ENCODE peak calls at places on chromosomes 16 and 17, in six cellular contexts. E is dorsolateral prefrontal cortex, F is right lobe of liver, B is thoracic aorta, K is gastrocnemius medialis, A is tibial nerve. H is an unnamed sample.

GRCh38 chr17:56608941-56609340 is 15.4 kb downstream of the NOG start:
- DNase-seq in A (no peak), K (no peak), B (no peak), E (no peak), F (no peak), H (no peak)

GRCh38 chr17:79810138-79811027 is 13.5 kb upstream of the CBX8 start:
- DNase-seq in F (peak; percentile 62), A (no peak), B (no peak), E (peak; percentile 74), K (no peak), H (no peak)

GRCh38 chr16:58518083-58518979 is 3.0 kb downstream of the SETD6 start:
- DNase-seq in A (no peak), F (no peak), E (no peak), B (no peak), K (no peak), H (no peak)

GRCh38 chr17:79917902-79918484 is 78.8 kb upstream of the CBX4 start:
- DNase-seq in B (no peak), A (no peak), E (no peak), K (no peak), F (no peak), H (no peak)

GRCh38 chr17:62793919-62794665 is 14.0 kb downstream of the MARCHF10 start:
- DNase-seq in K (no peak), A (no peak), F (no peak), B (no peak), E (no peak), H (no peak)

GRCh38 chr16:2511128-2511785 is 2.5 kb upstream of the ATP6V0C start:
- DNase-seq in K (no peak), B (no peak), E (peak; percentile 77), A (peak; percentile 65), F (no peak), H (peak; percentile 92)

GRCh38 chr17:44095388-44095646 is 24.8 kb downstream of the G6PC3 start:
- DNase-seq in A (no peak), F (no peak), B (no peak), E (no peak), K (no peak), H (no peak)

GRCh38 chr16:275786-276232 is at the start of gene RGS11:
- DNase-seq in E (no peak), B (no peak), K (no peak), A (no peak), F (no peak), H (no peak)

GRCh38 chr17:78432929-78433727 is 54.7 kb downstream of the PGS1 start:
- DNase-seq in A (no peak), K (no peak), E (no peak), F (no peak), B (no peak), H (no peak)

GRCh38 chr17:78965369-78965982 is 14.2 kb downstream of the LGALS3BP start:
- DNase-seq in B (no peak), F (no peak), K (no peak), E (no peak), A (no peak), H (no peak)

GRCh38 chr17:43645765-43646481 is 15.8 kb downstream of the MEOX1 start:
- DNase-seq in F (no peak), A (peak; percentile 37), B (peak; percentile 23), E (no peak), K (peak; percentile 45), H (peak; percentile 88)

GRCh38 chr16:66503030-66503429 is 46.9 kb downstream of the TK2 start:
- DNase-seq in K (peak; percentile 80), F (peak; percentile 91), E (peak; percentile 55), A (peak; percentile 66), B (no peak), H (no peak)

GRCh38 chr16:35198223-35199199 is 1739.1 kb downstream of the TP53TG3F start:
- DNase-seq in F (no peak), A (no peak), B (no peak), K (no peak), E (no peak), H (no peak)

GRCh38 chr17:15334266-15334665 is 7.1 kb downstream of the TEKT3 start:
- DNase-seq in F (no peak), E (no peak), A (no peak), B (no peak), K (no peak), H (no peak)

GRCh38 chr17:76139801-76140660 is 1.0 kb downstream of the FOXJ1 start:
- DNase-seq in K (no peak), B (no peak), E (no peak), F (no peak), A (no peak), H (no peak)

GRCh38 chr17:76142044-76143041 is 1.3 kb upstream of the FOXJ1 start:
- DNase-seq in B (no peak), K (no peak), A (no peak), E (no peak), F (no peak), H (no peak)

GRCh38 chr17:76139261-76139752 is 1.7 kb downstream of the FOXJ1 start:
- DNase-seq in B (no peak), F (no peak), E (no peak), A (no peak), K (no peak), H (no peak)

GRCh38 chr17:76140661-76141211 is 309 bp downstream of the FOXJ1 start:
- DNase-seq in B (no peak), K (no peak), F (no peak), A (no peak), E (no peak), H (no peak)

DNA sequence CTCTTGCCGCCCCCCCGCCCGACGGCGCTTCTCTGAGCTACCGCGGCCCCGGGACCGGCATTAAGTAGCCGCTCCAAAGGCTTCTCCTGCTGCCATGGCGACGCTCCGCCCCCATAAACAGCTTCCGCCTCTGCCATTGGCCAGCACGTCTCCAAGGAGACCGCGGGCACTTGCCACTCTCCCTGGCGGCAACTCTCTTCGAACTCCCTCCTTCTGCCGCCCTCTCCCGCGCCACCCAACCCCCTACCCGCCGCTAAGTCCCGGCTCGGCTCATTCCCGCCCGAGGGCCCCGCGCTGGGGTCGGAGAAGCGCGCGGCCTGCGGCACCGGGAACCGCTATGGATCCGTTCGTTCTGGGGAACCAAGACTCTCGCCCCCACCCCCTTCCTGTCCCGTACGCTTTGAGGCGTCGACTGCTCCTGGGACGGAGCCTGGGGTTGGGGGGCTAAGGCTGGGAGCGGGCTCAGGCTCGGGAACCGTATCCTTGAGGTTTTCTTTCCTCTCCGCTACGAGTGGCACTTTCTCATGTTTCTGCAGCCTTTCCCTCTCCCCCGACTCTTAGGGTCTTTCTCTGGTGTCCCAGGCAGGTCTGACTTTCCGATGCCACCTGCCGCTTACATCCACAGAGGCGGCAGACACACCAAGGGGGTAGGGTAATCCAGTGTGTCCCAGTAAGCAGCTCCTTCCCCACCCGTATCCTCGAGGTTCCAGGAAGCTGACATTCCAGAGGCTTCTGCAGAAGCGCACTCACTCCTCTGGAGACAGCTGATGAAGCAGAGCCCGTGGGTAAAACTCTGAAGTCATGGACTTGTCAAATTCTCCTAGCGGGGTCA is at the start of gene FOXJ1:
- DNase-seq in B (peak; percentile 59), K (peak; percentile 86), E (peak; percentile 96), F (peak; percentile 92), A (peak; percentile 78), H (peak; percentile 90)
- H3K27ac ChIP-seq in B (no peak within 1 kb of the TSS), K (peak within 1 kb of the TSS; percentile 3), E (no peak within 1 kb of the TSS), F (no peak within 1 kb of the TSS), A (no peak within 1 kb of the TSS), H (no peak within 1 kb of the TSS)

GRCh38 chr17:30920683-30921543 is 832 bp upstream of the ADAP2 start:
- DNase-seq in B (no peak), E (no peak), F (no peak), A (no peak), K (no peak), H (no peak)

GRCh38 chr17:30924341-30924740 is 2.6 kb downstream of the ADAP2 start:
- DNase-seq in B (no peak), F (no peak), E (no peak), K (no peak), A (no peak), H (no peak)

GRCh38 chr17:30920282-30920681 is 1.5 kb upstream of the ADAP2 start:
- DNase-seq in E (no peak), A (no peak), B (no peak), K (no peak), F (no peak), H (no peak)

GRCh38 chr17:30922235-30922993 is 669 bp downstream of the ADAP2 start:
- DNase-seq in K (no peak), A (no peak), F (peak; percentile 47), E (no peak), B (no peak), H (no peak)

GRCh38 chr17:30921544-30922196 is at the start of gene ADAP2:
- DNase-seq in F (peak; percentile 85), E (no peak), A (no peak), B (no peak), K (peak; percentile 25), H (no peak)
- H3K27me3 ChIP-seq in F (no peaks in the 10 kb centered on the region), E (peaks cover 17% of the 10 kb centered on the region), A (peaks cover 52% of the 10 kb centered on the region), B (no peaks in the 10 kb centered on the region), K (peaks cover 37% of the 10 kb centered on the region), H (peaks cover 12% of the 10 kb centered on the region)

GRCh38 chr16:5035909-5036227 is 2.1 kb upstream of the NAGPA start:
- DNase-seq in K (no peak), B (no peak), A (no peak), E (no peak), F (no peak), H (no peak)
- H3K27ac ChIP-seq in K (no peak overlapping the region), B (no peak overlapping the region), A (no peak overlapping the region), E (peak overlapping the region; percentile 80), F (no peak overlapping the region), H (no peak overlapping the region)

GRCh38 chr17:48639982-48640857 is 14.1 kb upstream of the HOXB9 start:
- DNase-seq in F (no peak), B (no peak), K (no peak), A (no peak), E (no peak), H (no peak)

GRCh38 chr17:48639136-48639535 is 13.0 kb upstream of the HOXB9 start:
- DNase-seq in K (no peak), E (no peak), F (no peak), B (no peak), A (no peak), H (no peak)

GRCh38 chr17:48636177-48637018 is 10.2 kb upstream of the HOXB9 start:
- DNase-seq in K (no peak), A (peak; percentile 26), F (no peak), E (no peak), B (no peak), H (no peak)

GRCh38 chr17:48634446-48635208 is 8.5 kb upstream of the HOXB9 start:
- DNase-seq in B (no peak), K (no peak), E (no peak), F (no peak), A (no peak), H (no peak)

DNA sequence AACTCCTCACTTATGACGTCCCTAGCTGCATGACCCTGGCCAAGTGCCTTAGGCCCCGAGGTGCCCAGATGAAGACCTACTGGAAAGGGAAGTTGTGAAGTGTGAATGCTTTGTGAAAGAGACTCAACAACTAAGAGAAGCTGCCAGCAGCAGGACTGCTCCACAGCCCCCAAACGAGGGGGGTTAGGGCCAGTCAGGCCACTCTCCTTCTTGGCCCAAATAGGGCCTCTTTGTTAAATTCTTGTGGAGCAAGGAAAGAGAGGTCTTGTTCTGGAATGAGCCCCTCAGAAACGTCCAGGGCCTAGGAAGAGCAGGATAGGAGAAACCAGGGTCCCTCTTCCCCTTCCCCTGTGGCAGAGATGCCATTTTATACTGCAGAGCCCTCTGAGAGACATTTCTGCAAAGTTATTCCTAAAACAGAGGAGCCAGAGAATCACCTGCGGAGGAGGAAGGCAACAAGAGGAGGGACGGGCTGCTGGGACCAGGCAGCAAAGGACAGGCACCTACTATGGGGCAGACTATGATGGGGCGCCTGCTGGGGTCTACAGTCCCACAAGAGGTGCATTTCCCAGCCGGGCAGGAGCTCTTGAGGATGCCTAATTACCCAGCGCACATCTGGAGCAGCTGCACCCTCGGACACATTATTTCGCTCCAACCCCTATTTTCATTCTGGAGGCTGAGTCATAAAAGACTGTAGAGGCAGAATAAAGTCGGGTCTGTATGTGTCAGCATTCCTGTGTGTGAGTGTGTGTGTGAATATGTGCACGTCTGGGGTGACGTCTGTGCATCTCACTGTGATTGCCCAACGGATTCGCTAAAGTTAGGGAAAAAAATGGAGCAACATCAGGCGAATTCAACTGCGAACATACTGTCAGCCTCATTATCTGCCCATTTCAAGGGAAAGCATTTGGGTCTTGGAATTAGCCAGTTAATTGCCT is 11.4 kb upstream of the HOXB9 start:
- DNase-seq in A (no peak), B (no peak), F (no peak), E (no peak), K (no peak), H (no peak)
- H3K27me3 ChIP-seq in A (peaks cover 100% of the 10 kb centered on the region), B (peaks cover 38% of the 10 kb centered on the region), F (peaks cover 18% of the 10 kb centered on the region), E (peaks cover 100% of the 10 kb centered on the region), K (peaks cover 91% of the 10 kb centered on the region), H (peaks cover 53% of the 10 kb centered on the region)